ENCODE peak calls at places on chromosomes 1 and 21, in eight cellular contexts. R is 8988T; P is astrocyte of the spinal cord; X is C1 segment of cervical spinal cord; E is NCI-H1092; D is activated CD8-positive, alpha-beta memory T cell treated with anti-CD3 and anti-CD28 coated beads, Interleukin-2, amount 50 U/mL, for 48 hours; G is smooth muscle cell of the brain vasculature; S is AG08396. M is an unnamed sample.

GRCh38 chr1:70063861-70064260 is 141.5 kb downstream of the LRRC40 start:
- DNase-seq in R (no peak), P (no peak), X (no peak), E (no peak), D (no peak), G (no peak), S (no peak), M (no peak)

GRCh38 chr1:21232044-21232443 is 55.3 kb upstream of the EIF4G3 start:
- DNase-seq in R (peak; percentile 33), P (peak; percentile 50), X (no peak), E (peak; percentile 26), D (no peak), G (no peak), S (peak; percentile 69), M (peak; percentile 76)

GRCh38 chr1:42979037-42979432 is 20.4 kb upstream of the SLC2A1 start:
- DNase-seq in R (no peak), P (peak; percentile 41), X (no peak), E (no peak), D (no peak), G (no peak), S (no peak), M (no peak)

GRCh38 chr1:97989094-97989680 is 68.4 kb upstream of the DPYD start:
- DNase-seq in R (no peak), P (no peak), X (no peak), E (no peak), D (no peak), G (no peak), S (no peak), M (no peak)

GRCh38 chr1:73749996-73750395 is 448.0 kb downstream of the LRRIQ3 start:
- DNase-seq in R (no peak), P (no peak), X (no peak), E (no peak), D (no peak), G (no peak), S (no peak), M (no peak)

GRCh38 chr1:201903135-201903534 is 14.4 kb downstream of the SHISA4 start:
- DNase-seq in R (no peak), P (no peak), X (no peak), E (no peak), D (no peak), G (no peak), S (peak; percentile 63), M (no peak)

GRCh38 chr21:17585875-17586450 is 26.7 kb downstream of the BTG3 start:
- DNase-seq in R (peak; percentile 31), P (peak; percentile 67), X (no peak), E (peak; percentile 13), D (no peak), G (peak; percentile 24), S (peak; percentile 17), M (peak; percentile 26)

GRCh38 chr1:229869687-229870086 is 197.4 kb upstream of the GALNT2 start:
- DNase-seq in R (no peak), P (no peak), X (no peak), E (no peak), D (no peak), G (no peak), S (no peak), M (no peak)

GRCh38 chr21:35585878-35586277 is 474.4 kb downstream of the SETD4 start:
- DNase-seq in R (no peak), P (no peak), X (no peak), E (no peak), D (no peak), G (no peak), S (no peak), M (no peak)

GRCh38 chr1:81446006-81446669 is 354.6 kb upstream of the ADGRL2 start:
- DNase-seq in R (no peak), P (no peak), X (no peak), E (peak; percentile 49), D (no peak), G (no peak), S (no peak), M (no peak)

GRCh38 chr1:47216278-47217059 is 15.6 kb downstream of the TAL1 start:
- DNase-seq in R (no peak), P (no peak), X (no peak), E (no peak), D (no peak), G (no peak), S (no peak), M (no peak)

GRCh38 chr1:42931108-42931539 is 27.5 kb downstream of the SLC2A1 start:
- DNase-seq in R (peak; percentile 84), P (no peak), X (peak; percentile 46), E (no peak), D (peak; percentile 70), G (no peak), S (peak; percentile 73), M (peak; percentile 74)

GRCh38 chr1:118101445-118101844 is 83.6 kb downstream of the SPAG17 start:
- DNase-seq in R (no peak), P (peak; percentile 4), X (no peak), E (no peak), D (no peak), G (no peak), S (no peak), M (no peak)

GRCh38 chr1:53197301-53198205 is 929 bp downstream of the CPT2 start:
- DNase-seq in R (no peak), P (no peak), X (no peak), E (no peak), D (no peak), G (no peak), S (no peak), M (peak; percentile 29)

GRCh38 chr1:236762410-236762809 is 32.7 kb upstream of the MTR start:
- DNase-seq in R (no peak), P (no peak), X (no peak), E (no peak), D (no peak), G (no peak), S (no peak), M (no peak)

GRCh38 chr1:23215751-23216449 is 1.4 kb downstream of the HTR1D start:
- DNase-seq in R (no peak), P (no peak), X (no peak), E (no peak), D (no peak), G (no peak), S (no peak), M (no peak)

GRCh38 chr1:223133301-223133823 is 9.7 kb downstream of the TLR5 start:
- DNase-seq in R (no peak), P (no peak), X (no peak), E (no peak), D (no peak), G (no peak), S (no peak), M (no peak)

GRCh38 chr1:157932082-157932481 is 61.4 kb upstream of the KIRREL1 start:
- DNase-seq in R (no peak), P (peak; percentile 23), X (no peak), E (no peak), D (no peak), G (no peak), S (peak; percentile 12), M (no peak)

GRCh38 chr21:44496900-44497550 is 41.7 kb downstream of the LRRC3 start:
- DNase-seq in R (no peak), P (no peak), X (no peak), E (peak; percentile 54), D (no peak), G (no peak), S (no peak), M (no peak)

GRCh38 chr1:42639116-42639515 is 19.1 kb upstream of the PPIH start:
- DNase-seq in R (no peak), P (no peak), X (no peak), E (no peak), D (no peak), G (no peak), S (no peak), M (no peak)

GRCh38 chr1:28510350-28511223 is 4.7 kb downstream of the RCC1 start:
- DNase-seq in R (no peak), P (peak; percentile 49), X (no peak), E (no peak), D (peak; percentile 86), G (no peak), S (no peak), M (no peak)

GRCh38 chr21:36849461-36849860 is 117.0 kb downstream of the HLCS start:
- DNase-seq in R (no peak), P (no peak), X (peak; percentile 35), E (no peak), D (no peak), G (no peak), S (no peak), M (no peak)

GRCh38 chr1:200530551-200531261 is 89.8 kb downstream of the KIF14 start:
- DNase-seq in R (no peak), P (no peak), X (no peak), E (no peak), D (no peak), G (no peak), S (no peak), M (no peak)

GRCh38 chr1:5959087-5959486 is 33.1 kb downstream of the NPHP4 start:
- DNase-seq in R (no peak), P (no peak), X (no peak), E (no peak), D (no peak), G (no peak), S (no peak), M (no peak)

GRCh38 chr1:209341689-209342420 is 241.7 kb upstream of the CAMK1G start:
- DNase-seq in R (no peak), P (no peak), X (no peak), E (no peak), D (no peak), G (no peak), S (no peak), M (no peak)

GRCh38 chr1:42848823-42849537 is 2.6 kb downstream of the ZNF691 start:
- DNase-seq in R (no peak), P (no peak), X (no peak), E (no peak), D (no peak), G (no peak), S (no peak), M (no peak)

GRCh38 chr21:21003701-21004100 is 5.5 kb downstream of the NCAM2 start:
- DNase-seq in R (no peak), P (peak; percentile 46), X (no peak), E (peak; percentile 11), D (no peak), G (no peak), S (no peak), M (peak; percentile 15)

GRCh38 chr1:236751385-236751784 is 43.7 kb upstream of the MTR start:
- DNase-seq in R (no peak), P (no peak), X (no peak), E (no peak), D (no peak), G (no peak), S (no peak), M (no peak)

GRCh38 chr1:52634111-52634510 is 1.1 kb downstream of the SHISAL2A start:
- DNase-seq in R (no peak), P (no peak), X (no peak), E (no peak), D (peak; percentile 59), G (no peak), S (no peak), M (no peak)

GRCh38 chr1:57696904-57697303 is 273.0 kb upstream of the DAB1 start:
- DNase-seq in R (no peak), P (no peak), X (no peak), E (no peak), D (no peak), G (no peak), S (no peak), M (no peak)

GRCh38 chr1:10032590-10033358 is at the start of gene UBE4B:
- DNase-seq in R (peak; percentile 65), P (peak; percentile 99), X (peak; percentile 99), E (peak; percentile 98), D (peak; percentile 98), G (peak; percentile 94), S (peak; percentile 99), M (peak; percentile 97)

GRCh38 chr1:24384251-24385090 is 29.1 kb downstream of the STPG1 start:
- DNase-seq in R (no peak), P (peak; percentile 80), X (no peak), E (no peak), D (no peak), G (peak; percentile 44), S (peak; percentile 66), M (no peak)

GRCh38 chr21:14567557-14568279 is 21.6 kb upstream of the SAMSN1 start:
- DNase-seq in R (no peak), P (no peak), X (no peak), E (no peak), D (no peak), G (no peak), S (no peak), M (no peak)

GRCh38 chr21:32413697-32414578 is 1.4 kb downstream of the EVA1C start:
- DNase-seq in R (no peak), P (peak; percentile 69), X (peak; percentile 18), E (no peak), D (peak; percentile 53), G (no peak), S (peak; percentile 18), M (no peak)